ENCODE peak calls at places on chromosomes 5 and 9, in five cellular contexts. One of them, this sample, is unnamed.

GRCh38 chr9:97802276-97802675 is 50.8 kb upstream of the FOXE1 start:
- DNase-seq in A172: peak
- DNase-seq in non-pigmented ciliary epithelial cell: no peak
- DNase-seq in stimulated activated CD8-positive, alpha-beta memory T cell treated with anti-CD3 and anti-CD28 coated beads, Interleukin-4, amount 100 ng/mL, for 1 hour: no peak
- DNase-seq in ureter: no peak
- DNase-seq in this sample: peak

GRCh38 chr5:86971034-86971511 is 296.6 kb upstream of the RASA1 start:
- DNase-seq in A172: peak
- DNase-seq in non-pigmented ciliary epithelial cell: no peak
- DNase-seq in stimulated activated CD8-positive, alpha-beta memory T cell treated with anti-CD3 and anti-CD28 coated beads, Interleukin-4, amount 100 ng/mL, for 1 hour: no peak
- DNase-seq in ureter: no peak
- DNase-seq in this sample: peak

GRCh38 chr9:95813923-95814322 is 61.6 kb upstream of the ERCC6L2 start:
- DNase-seq in A172: no peak
- DNase-seq in non-pigmented ciliary epithelial cell: no peak
- DNase-seq in stimulated activated CD8-positive, alpha-beta memory T cell treated with anti-CD3 and anti-CD28 coated beads, Interleukin-4, amount 100 ng/mL, for 1 hour: no peak
- DNase-seq in ureter: no peak
- DNase-seq in this sample: peak

GRCh38 chr9:117616436-117616835 is 87.8 kb upstream of the TLR4 start:
- DNase-seq in A172: no peak
- DNase-seq in non-pigmented ciliary epithelial cell: no peak
- DNase-seq in stimulated activated CD8-positive, alpha-beta memory T cell treated with anti-CD3 and anti-CD28 coated beads, Interleukin-4, amount 100 ng/mL, for 1 hour: no peak
- DNase-seq in ureter: no peak
- DNase-seq in this sample: no peak

GRCh38 chr5:172284275-172284971 is 859 bp upstream of the UBTD2 start:
- DNase-seq in A172: peak
- DNase-seq in non-pigmented ciliary epithelial cell: no peak
- DNase-seq in stimulated activated CD8-positive, alpha-beta memory T cell treated with anti-CD3 and anti-CD28 coated beads, Interleukin-4, amount 100 ng/mL, for 1 hour: no peak
- DNase-seq in ureter: no peak
- DNase-seq in this sample: peak

GRCh38 chr5:143319437-143320302 is 83.8 kb downstream of the NR3C1 start:
- DNase-seq in A172: no peak
- DNase-seq in non-pigmented ciliary epithelial cell: no peak
- DNase-seq in stimulated activated CD8-positive, alpha-beta memory T cell treated with anti-CD3 and anti-CD28 coated beads, Interleukin-4, amount 100 ng/mL, for 1 hour: no peak
- DNase-seq in ureter: no peak
- DNase-seq in this sample: no peak

GRCh38 chr9:110029422-110029814 is 178.5 kb downstream of the C9orf152 start:
- DNase-seq in A172: peak
- DNase-seq in non-pigmented ciliary epithelial cell: peak
- DNase-seq in stimulated activated CD8-positive, alpha-beta memory T cell treated with anti-CD3 and anti-CD28 coated beads, Interleukin-4, amount 100 ng/mL, for 1 hour: no peak
- DNase-seq in ureter: no peak
- DNase-seq in this sample: peak

GRCh38 chr5:1011226-1011631 is 2.6 kb downstream of the NKD2 start:
- DNase-seq in A172: peak
- DNase-seq in non-pigmented ciliary epithelial cell: no peak
- DNase-seq in stimulated activated CD8-positive, alpha-beta memory T cell treated with anti-CD3 and anti-CD28 coated beads, Interleukin-4, amount 100 ng/mL, for 1 hour: no peak
- DNase-seq in ureter: peak
- DNase-seq in this sample: no peak

GRCh38 chr5:65906256-65906655 is 20.1 kb upstream of the ERBIN start:
- DNase-seq in A172: no peak
- DNase-seq in non-pigmented ciliary epithelial cell: no peak
- DNase-seq in stimulated activated CD8-positive, alpha-beta memory T cell treated with anti-CD3 and anti-CD28 coated beads, Interleukin-4, amount 100 ng/mL, for 1 hour: no peak
- DNase-seq in ureter: no peak
- DNase-seq in this sample: no peak

GRCh38 chr9:38254756-38255155 is 137.7 kb upstream of the ALDH1B1 start:
- DNase-seq in A172: no peak
- DNase-seq in non-pigmented ciliary epithelial cell: no peak
- DNase-seq in stimulated activated CD8-positive, alpha-beta memory T cell treated with anti-CD3 and anti-CD28 coated beads, Interleukin-4, amount 100 ng/mL, for 1 hour: no peak
- DNase-seq in ureter: no peak
- DNase-seq in this sample: no peak

GRCh38 chr9:34331191-34331590 is 1.8 kb downstream of the NUDT2 start:
- DNase-seq in A172: no peak
- DNase-seq in non-pigmented ciliary epithelial cell: no peak
- DNase-seq in stimulated activated CD8-positive, alpha-beta memory T cell treated with anti-CD3 and anti-CD28 coated beads, Interleukin-4, amount 100 ng/mL, for 1 hour: no peak
- DNase-seq in ureter: no peak
- DNase-seq in this sample: no peak

GRCh38 chr5:102511666-102512065 is 12.9 kb upstream of the SLCO6A1 start:
- DNase-seq in A172: peak
- DNase-seq in non-pigmented ciliary epithelial cell: no peak
- DNase-seq in stimulated activated CD8-positive, alpha-beta memory T cell treated with anti-CD3 and anti-CD28 coated beads, Interleukin-4, amount 100 ng/mL, for 1 hour: no peak
- DNase-seq in ureter: no peak
- DNase-seq in this sample: peak

GRCh38 chr5:177983763-177984564 is 12.1 kb downstream of the PROP1 start:
- DNase-seq in A172: no peak
- DNase-seq in non-pigmented ciliary epithelial cell: no peak
- DNase-seq in stimulated activated CD8-positive, alpha-beta memory T cell treated with anti-CD3 and anti-CD28 coated beads, Interleukin-4, amount 100 ng/mL, for 1 hour: no peak
- DNase-seq in ureter: no peak
- DNase-seq in this sample: no peak

GRCh38 chr9:4382722-4383317 is 83.0 kb upstream of the GLIS3 start:
- DNase-seq in A172: peak
- DNase-seq in non-pigmented ciliary epithelial cell: peak
- DNase-seq in stimulated activated CD8-positive, alpha-beta memory T cell treated with anti-CD3 and anti-CD28 coated beads, Interleukin-4, amount 100 ng/mL, for 1 hour: no peak
- DNase-seq in ureter: no peak
- DNase-seq in this sample: peak

GRCh38 chr5:139705191-139705590 is 57.0 kb downstream of the CXXC5 start:
- DNase-seq in A172: no peak
- DNase-seq in non-pigmented ciliary epithelial cell: no peak
- DNase-seq in stimulated activated CD8-positive, alpha-beta memory T cell treated with anti-CD3 and anti-CD28 coated beads, Interleukin-4, amount 100 ng/mL, for 1 hour: no peak
- DNase-seq in ureter: no peak
- DNase-seq in this sample: no peak

GRCh38 chr5:68459500-68460139 is 244.1 kb downstream of the PIK3R1 start:
- DNase-seq in A172: no peak
- DNase-seq in non-pigmented ciliary epithelial cell: no peak
- DNase-seq in stimulated activated CD8-positive, alpha-beta memory T cell treated with anti-CD3 and anti-CD28 coated beads, Interleukin-4, amount 100 ng/mL, for 1 hour: no peak
- DNase-seq in ureter: no peak
- DNase-seq in this sample: no peak

GRCh38 chr5:174523311-174524159 is 200.8 kb upstream of the MSX2 start:
- DNase-seq in A172: no peak
- DNase-seq in non-pigmented ciliary epithelial cell: no peak
- DNase-seq in stimulated activated CD8-positive, alpha-beta memory T cell treated with anti-CD3 and anti-CD28 coated beads, Interleukin-4, amount 100 ng/mL, for 1 hour: no peak
- DNase-seq in ureter: no peak
- DNase-seq in this sample: no peak

GRCh38 chr5:51380603-51381207 is 2.5 kb upstream of the ISL1 start:
- DNase-seq in A172: no peak
- DNase-seq in non-pigmented ciliary epithelial cell: no peak
- DNase-seq in stimulated activated CD8-positive, alpha-beta memory T cell treated with anti-CD3 and anti-CD28 coated beads, Interleukin-4, amount 100 ng/mL, for 1 hour: no peak
- DNase-seq in ureter: no peak
- DNase-seq in this sample: peak

GRCh38 chr5:167867281-167867680 is 424.2 kb upstream of the WWC1 start:
- DNase-seq in A172: no peak
- DNase-seq in non-pigmented ciliary epithelial cell: no peak
- DNase-seq in stimulated activated CD8-positive, alpha-beta memory T cell treated with anti-CD3 and anti-CD28 coated beads, Interleukin-4, amount 100 ng/mL, for 1 hour: no peak
- DNase-seq in ureter: no peak
- DNase-seq in this sample: no peak

GRCh38 chr5:170540276-170540675 is 36.5 kb downstream of the KCNIP1 start:
- DNase-seq in A172: no peak
- DNase-seq in non-pigmented ciliary epithelial cell: no peak
- DNase-seq in stimulated activated CD8-positive, alpha-beta memory T cell treated with anti-CD3 and anti-CD28 coated beads, Interleukin-4, amount 100 ng/mL, for 1 hour: no peak
- DNase-seq in ureter: no peak
- DNase-seq in this sample: no peak

GRCh38 chr5:28523887-28524637 is 1485.7 kb upstream of the CDH9 start:
- DNase-seq in A172: peak
- DNase-seq in non-pigmented ciliary epithelial cell: peak
- DNase-seq in stimulated activated CD8-positive, alpha-beta memory T cell treated with anti-CD3 and anti-CD28 coated beads, Interleukin-4, amount 100 ng/mL, for 1 hour: no peak
- DNase-seq in ureter: no peak
- DNase-seq in this sample: peak

GRCh38 chr5:75522025-75522424 is 10.3 kb downstream of the POLK start:
- DNase-seq in A172: no peak
- DNase-seq in non-pigmented ciliary epithelial cell: no peak
- DNase-seq in stimulated activated CD8-positive, alpha-beta memory T cell treated with anti-CD3 and anti-CD28 coated beads, Interleukin-4, amount 100 ng/mL, for 1 hour: no peak
- DNase-seq in ureter: no peak
- DNase-seq in this sample: no peak

GRCh38 chr5:14036947-14037346 is 92.5 kb upstream of the DNAH5 start:
- DNase-seq in A172: peak
- DNase-seq in non-pigmented ciliary epithelial cell: no peak
- DNase-seq in stimulated activated CD8-positive, alpha-beta memory T cell treated with anti-CD3 and anti-CD28 coated beads, Interleukin-4, amount 100 ng/mL, for 1 hour: no peak
- DNase-seq in ureter: no peak
- DNase-seq in this sample: no peak

GRCh38 chr5:143659614-143660238 is 152.2 kb upstream of the HMHB1 start:
- DNase-seq in A172: no peak
- DNase-seq in non-pigmented ciliary epithelial cell: no peak
- DNase-seq in stimulated activated CD8-positive, alpha-beta memory T cell treated with anti-CD3 and anti-CD28 coated beads, Interleukin-4, amount 100 ng/mL, for 1 hour: no peak
- DNase-seq in ureter: no peak
- DNase-seq in this sample: no peak

GRCh38 chr5:177429248-177430045 is 3.0 kb downstream of the GRK6 start:
- DNase-seq in A172: no peak
- DNase-seq in non-pigmented ciliary epithelial cell: no peak
- DNase-seq in stimulated activated CD8-positive, alpha-beta memory T cell treated with anti-CD3 and anti-CD28 coated beads, Interleukin-4, amount 100 ng/mL, for 1 hour: peak
- DNase-seq in ureter: peak
- DNase-seq in this sample: no peak

GRCh38 chr5:9421823-9422354 is 124.0 kb downstream of the SEMA5A start:
- DNase-seq in A172: peak
- DNase-seq in non-pigmented ciliary epithelial cell: no peak
- DNase-seq in stimulated activated CD8-positive, alpha-beta memory T cell treated with anti-CD3 and anti-CD28 coated beads, Interleukin-4, amount 100 ng/mL, for 1 hour: no peak
- DNase-seq in ureter: no peak
- DNase-seq in this sample: no peak

GRCh38 chr5:133930061-133930823 is 38.2 kb downstream of the C5orf15 start:
- DNase-seq in A172: no peak
- DNase-seq in non-pigmented ciliary epithelial cell: no peak
- DNase-seq in stimulated activated CD8-positive, alpha-beta memory T cell treated with anti-CD3 and anti-CD28 coated beads, Interleukin-4, amount 100 ng/mL, for 1 hour: peak
- DNase-seq in ureter: peak
- DNase-seq in this sample: peak

GRCh38 chr5:128778474-128778873 is 186.8 kb upstream of the SLC27A6 start:
- DNase-seq in A172: no peak
- DNase-seq in non-pigmented ciliary epithelial cell: no peak
- DNase-seq in stimulated activated CD8-positive, alpha-beta memory T cell treated with anti-CD3 and anti-CD28 coated beads, Interleukin-4, amount 100 ng/mL, for 1 hour: no peak
- DNase-seq in ureter: no peak
- DNase-seq in this sample: peak